ENCODE peak calls at places on chromosomes 11 and 22, in eight cellular contexts. O is transverse colon, L is stomach, F is HCT116, N is IMR-90, G is spleen, B is HepG2, J is tibial nerve. Z is an unnamed sample.

GRCh38 chr11:14636119-14636518 is 7.5 kb upstream of the PDE3B start:
- DNase-seq in B (no peak), N (no peak), L (no peak), F (no peak), J (no peak), G (no peak), O (no peak), Z (no peak)

GRCh38 chr11:926341-926916 is 759 bp downstream of the AP2A2 start:
- DNase-seq in B (no peak), F (peak), J (peak), O (peak), N (peak), L (no peak), G (no peak), Z (no peak)

GRCh38 chr11:124114942-124115781 is at the start of gene VWA5A:
- DNase-seq in O (peak), J (peak), N (peak), L (peak), F (peak), B (peak), G (peak), Z (peak)

GRCh38 chr11:75490221-75491181 is 35.2 kb downstream of the GDPD5 start:
- DNase-seq in B (no peak), L (no peak), F (no peak), J (no peak), O (no peak), G (no peak), N (peak), Z (no peak)

GRCh38 chr11:103541186-103541795 is 432.1 kb downstream of the DYNC2H1 start:
- DNase-seq in O (no peak), L (no peak), G (no peak), J (no peak), F (no peak), N (no peak), B (no peak), Z (no peak)

GRCh38 chr22:31342389-31343125 is 3.6 kb downstream of the PATZ1 start:
- DNase-seq in J (no peak), B (no peak), F (no peak), L (no peak), N (no peak), G (no peak), O (no peak), Z (no peak)

GRCh38 chr22:36352775-36353507 is 34.8 kb downstream of the MYH9 start:
- DNase-seq in G (no peak), B (peak), F (no peak), J (peak), N (peak), O (no peak), L (peak), Z (no peak)

GRCh38 chr11:76589945-76590630 is 80.5 kb downstream of the LRRC32 start:
- DNase-seq in G (no peak), L (no peak), N (no peak), B (no peak), J (no peak), O (no peak), F (no peak), Z (no peak)

GRCh38 chr11:97948793-97949192 is 1072.0 kb upstream of the CNTN5 start:
- DNase-seq in G (no peak), L (no peak), N (no peak), J (no peak), O (no peak), B (no peak), F (no peak), Z (no peak)

GRCh38 chr11:6606471-6607189 is 3.1 kb downstream of the ILK start:
- DNase-seq in F (peak), B (peak), N (peak), G (peak), J (peak), L (peak), O (peak), Z (no peak)

GRCh38 chr11:6607190-6607635 is 3.6 kb downstream of the ILK start:
- DNase-seq in N (no peak), O (no peak), L (no peak), B (no peak), G (no peak), F (no peak), J (no peak), Z (no peak)

GRCh38 chr11:6603287-6604080 is at the start of the genes ILK and RRP8:
- DNase-seq in O (peak), G (peak), J (peak), B (peak), F (peak), N (peak), L (peak), Z (peak)

GRCh38 chr11:6602096-6602940 is 1.1 kb downstream of the RRP8 start:
- DNase-seq in J (peak), G (no peak), N (no peak), L (no peak), F (no peak), B (no peak), O (no peak), Z (no peak)

DNA sequence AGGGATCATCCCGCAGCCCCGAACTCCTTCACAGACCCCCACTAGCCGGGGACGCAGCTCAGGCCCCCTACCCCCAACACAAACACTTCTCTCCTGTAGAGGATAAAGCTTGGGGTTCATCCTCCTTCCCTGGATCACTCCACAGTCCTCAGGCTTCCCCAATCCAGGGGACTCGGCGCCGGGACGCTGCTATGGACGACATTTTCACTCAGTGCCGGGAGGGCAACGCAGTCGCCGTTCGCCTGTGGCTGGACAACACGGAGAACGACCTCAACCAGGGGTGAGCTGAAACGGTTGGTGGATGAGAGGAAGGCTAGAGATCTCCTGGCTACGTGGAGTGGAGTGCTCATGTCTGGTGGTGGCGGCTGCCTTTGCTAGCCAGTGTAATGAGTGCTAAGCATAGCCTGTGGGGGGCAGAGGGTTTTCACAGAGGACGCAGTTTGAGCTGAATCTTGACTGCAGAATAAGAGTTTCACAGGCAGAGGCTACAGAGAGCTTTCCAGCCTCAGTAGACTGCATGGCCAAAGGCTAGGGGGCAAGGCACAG is 580 bp downstream of the ILK start:
- DNase-seq in L (peak), G (peak), N (peak), F (no peak), B (peak), O (peak), J (peak), Z (no peak)
- TF ChIP-seq POLR2A in L (no peak), G (no peak), N (no peak), F (no peak), B (no peak), O (peak), J (no peak), Z (no peak)

GRCh38 chr22:20116376-20116950 is 559 bp downstream of the RANBP1 start:
- DNase-seq in F (no peak), J (no peak), L (no peak), N (no peak), O (no peak), B (no peak), G (peak), Z (peak)

GRCh38 chr22:20115691-20116375 is at the start of gene RANBP1:
- DNase-seq in J (no peak), G (peak), L (no peak), O (no peak), F (no peak), N (no peak), B (no peak), Z (no peak)

GRCh38 chr22:20116951-20117645 is at the start of gene TRMT2A:
- DNase-seq in G (peak), O (peak), B (peak), J (peak), N (peak), L (peak), F (peak), Z (peak)

GRCh38 chr22:20118572-20119020 is 1.6 kb upstream of the TRMT2A start:
- DNase-seq in B (no peak), O (no peak), J (no peak), F (no peak), L (no peak), G (peak), N (no peak), Z (no peak)

DNA sequence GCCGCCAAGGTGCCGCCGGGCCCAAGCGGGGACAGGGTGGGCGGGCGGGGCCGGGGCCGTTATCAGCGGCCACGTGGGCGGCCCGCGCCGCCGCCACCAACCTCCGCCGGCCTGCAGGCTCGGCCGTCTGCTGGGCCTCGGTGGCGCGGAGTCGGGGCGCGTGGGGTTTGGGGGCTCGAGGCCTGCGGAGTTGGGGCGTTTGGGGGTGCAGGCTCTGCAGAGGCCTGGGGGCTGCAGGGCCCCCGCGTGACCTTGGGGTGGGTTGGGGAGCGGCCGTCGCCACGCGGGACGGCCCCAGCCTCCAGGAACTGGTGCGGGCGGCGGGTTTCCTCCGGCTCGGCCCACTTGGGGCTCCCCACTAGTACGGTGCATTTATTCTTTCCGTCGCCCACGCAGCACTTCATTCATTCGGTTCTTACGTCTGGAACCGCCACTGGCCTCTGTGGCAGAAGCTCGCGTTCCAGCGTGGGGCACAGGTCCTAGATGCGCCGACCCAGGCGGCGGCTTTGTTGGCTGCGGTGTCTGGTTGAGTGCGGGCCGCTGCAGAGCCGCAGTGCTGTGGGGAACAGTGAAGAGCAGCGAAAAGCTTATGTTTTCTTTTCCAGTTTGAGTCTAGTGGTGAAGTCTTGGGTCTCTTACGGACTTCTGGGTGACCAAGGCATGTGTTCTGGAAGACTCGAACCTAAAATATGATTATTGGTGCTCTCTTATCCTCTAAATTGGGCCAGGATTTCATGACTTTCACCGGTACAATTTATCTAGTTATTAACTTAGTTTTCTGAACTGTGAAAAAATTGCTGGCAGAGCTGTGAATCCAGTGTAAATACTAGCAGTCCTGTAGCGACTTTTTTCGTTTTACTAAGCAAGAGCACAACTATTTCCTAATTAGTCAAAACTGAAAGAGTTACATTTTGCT is 888 bp upstream of the TRMT2A start:
- DNase-seq in B (no peak), G (peak), F (no peak), L (no peak), J (no peak), N (peak), O (peak), Z (peak)
- TF ChIP-seq POLR2A in B (peak), G (no peak), F (no peak), L (no peak), J (no peak), N (no peak), O (no peak), Z (no peak)

GRCh38 chr11:112786886-112787530 is 174.2 kb upstream of the NCAM1 start:
- DNase-seq in B (no peak), G (no peak), L (no peak), O (no peak), N (no peak), F (no peak), J (no peak), Z (no peak)
- TF ChIP-seq POLR2A in B (no peak), G (no peak), L (no peak), O (no peak), N (no peak), F (no peak), J (no peak), Z (no peak)

GRCh38 chr11:64306876-64307622 is 1.7 kb downstream of the ESRRA start:
- DNase-seq in O (peak), F (no peak), L (peak), N (no peak), G (peak), J (no peak), B (peak), Z (no peak)

GRCh38 chr11:64306563-64306875 is 1.2 kb downstream of the ESRRA start:
- DNase-seq in O (no peak), J (no peak), G (no peak), N (no peak), F (no peak), L (no peak), B (no peak), Z (no peak)

GRCh38 chr11:64304316-64305072 is 830 bp upstream of the ESRRA start:
- DNase-seq in F (peak), B (peak), J (peak), O (peak), G (peak), N (peak), L (peak), Z (peak)

GRCh38 chr11:64305075-64305690 is at the start of gene ESRRA:
- DNase-seq in B (peak), O (peak), G (peak), N (peak), J (peak), L (peak), F (peak), Z (peak)

DNA sequence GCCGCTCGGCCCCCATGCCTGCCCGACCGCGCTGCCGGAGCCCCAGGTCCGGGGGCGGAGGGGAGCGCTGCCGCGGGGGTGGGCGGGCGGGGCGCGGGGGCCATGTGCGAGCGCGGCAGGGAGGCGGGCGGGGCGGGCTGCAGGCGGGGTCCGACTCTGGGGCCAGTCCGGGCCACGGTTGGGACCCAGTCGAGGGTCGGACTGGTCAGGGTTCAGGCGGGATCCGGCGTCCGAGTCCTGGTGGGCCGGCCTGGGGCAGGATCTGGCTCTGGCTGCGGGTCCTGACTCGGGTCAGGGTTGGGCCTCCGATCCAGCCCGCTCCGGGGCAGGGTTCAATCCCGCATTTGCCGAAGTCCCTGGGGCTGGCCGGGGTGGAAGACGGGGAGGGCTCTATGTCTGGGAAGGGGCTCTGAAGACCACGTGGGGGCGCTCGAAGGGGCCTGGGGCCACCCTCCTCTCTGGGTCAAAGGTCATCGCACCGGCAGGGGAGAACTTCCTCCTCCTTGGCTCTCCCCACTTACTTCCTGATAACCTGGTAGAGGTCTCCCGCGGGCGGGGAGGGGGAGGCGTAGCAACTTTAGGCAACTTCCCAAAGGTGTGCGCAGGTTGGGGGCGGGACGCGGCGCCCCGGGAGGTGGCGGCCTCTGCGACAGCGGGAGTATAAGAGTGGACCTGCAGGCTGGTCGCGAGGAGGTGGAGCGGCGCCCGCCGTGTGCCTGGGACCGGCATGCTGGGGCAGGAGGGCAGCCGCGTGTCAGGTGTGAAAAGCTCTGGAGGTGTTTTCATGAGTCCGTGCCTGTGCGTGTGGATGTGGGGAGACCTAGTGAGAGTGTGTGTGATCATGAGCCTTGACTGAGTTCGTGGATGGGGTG is 603 bp downstream of the ESRRA start:
- DNase-seq in J (peak), B (peak), F (peak), O (peak), N (peak), G (peak), L (peak), Z (no peak)
- TF ChIP-seq POLR2A in J (no peak), B (peak), F (peak), O (peak), N (no peak), G (no peak), L (no peak), Z (peak)

DNA sequence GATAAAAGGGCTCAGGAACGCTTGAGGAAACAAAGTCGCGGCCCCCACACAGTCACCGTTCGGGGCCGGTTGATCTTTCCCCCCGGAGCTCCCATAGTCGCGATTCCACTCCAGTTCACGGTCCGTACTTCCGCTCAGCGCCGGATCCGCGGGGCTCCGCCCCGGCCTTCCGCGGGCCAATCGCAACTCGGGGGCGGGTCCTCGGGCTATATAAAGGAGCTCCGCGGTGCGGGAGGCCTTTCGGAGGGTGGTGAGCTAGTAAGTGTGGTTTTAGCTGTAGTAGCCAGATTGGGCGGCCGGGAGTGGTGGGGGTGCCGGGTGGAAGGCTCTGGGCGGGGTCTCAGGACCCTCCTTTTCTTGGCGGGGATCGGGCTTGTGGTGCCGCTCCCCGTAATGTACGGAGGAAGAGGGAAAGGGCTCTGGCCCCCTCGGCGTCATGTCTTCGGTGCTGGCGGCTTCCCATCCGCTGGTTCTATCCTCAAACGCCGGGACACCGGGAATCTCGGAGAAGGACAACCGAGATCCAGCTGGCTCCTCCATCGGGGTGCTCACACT is at the start of the genes C11orf98 and CSKMT:
- DNase-seq in L (peak), N (peak), B (peak), G (peak), F (peak), O (peak), J (peak), Z (peak)
- TF ChIP-seq POLR2A in L (no peak), N (peak), B (peak), G (peak), F (peak), O (peak), J (peak), Z (peak)

GRCh38 chr11:72238040-72238450 is 5.9 kb downstream of the PHOX2A start:
- DNase-seq in G (peak), L (peak), N (peak), O (peak), F (peak), J (no peak), B (peak), Z (peak)

GRCh38 chr11:72239296-72239848 is 4.6 kb downstream of the PHOX2A start:
- DNase-seq in F (no peak), B (no peak), G (peak), L (no peak), O (peak), N (peak), J (no peak), Z (no peak)

GRCh38 chr11:72237112-72237931 is 6.7 kb downstream of the PHOX2A start:
- DNase-seq in J (no peak), O (no peak), B (no peak), L (no peak), F (no peak), G (peak), N (no peak), Z (no peak)

GRCh38 chr11:72239849-72240460 is 4.0 kb downstream of the PHOX2A start:
- DNase-seq in G (peak), O (peak), J (no peak), L (peak), N (no peak), F (no peak), B (no peak), Z (no peak)

GRCh38 chr11:72238492-72239295 is 5.3 kb downstream of the PHOX2A start:
- DNase-seq in G (peak), J (no peak), O (no peak), F (no peak), N (no peak), L (no peak), B (no peak), Z (no peak)
- TF ChIP-seq POLR2A in G (no peak), J (no peak), O (no peak), F (no peak), N (no peak), L (no peak), B (no peak), Z (no peak)

GRCh38 chr11:3057069-3057963 is at the start of gene CARS1:
- DNase-seq in O (peak), F (peak), L (peak), J (peak), B (peak), N (peak), G (peak), Z (peak)
- TF ChIP-seq POLR2A in O (peak), F (peak), L (no peak), J (no peak), B (no peak), N (peak), G (peak), Z (peak)

GRCh38 chr11:69310351-69310750 is 16.4 kb downstream of the MYEOV start:
- DNase-seq in J (no peak), B (no peak), L (no peak), G (no peak), O (no peak), F (no peak), N (no peak), Z (no peak)

GRCh38 chr11:69311767-69312385 is 17.9 kb downstream of the MYEOV start:
- DNase-seq in J (no peak), N (no peak), B (no peak), G (peak), O (no peak), L (no peak), F (no peak), Z (no peak)

GRCh38 chr11:69312418-69313399 is 18.8 kb downstream of the MYEOV start:
- DNase-seq in O (no peak), G (no peak), F (no peak), L (no peak), J (no peak), N (no peak), B (no peak), Z (no peak)

GRCh38 chr11:69309800-69310280 is 15.9 kb downstream of the MYEOV start:
- DNase-seq in F (no peak), J (no peak), N (peak), O (no peak), L (no peak), B (no peak), G (no peak), Z (no peak)

GRCh38 chr11:69310934-69311766 is 17.2 kb downstream of the MYEOV start:
- DNase-seq in F (no peak), B (no peak), N (no peak), O (no peak), G (no peak), J (no peak), L (no peak), Z (no peak)
- TF ChIP-seq POLR2A in F (no peak), B (no peak), N (no peak), O (no peak), G (no peak), J (no peak), L (no peak), Z (no peak)

GRCh38 chr22:50250249-50250554 is 863 bp downstream of the HDAC10 start:
- DNase-seq in F (no peak), O (no peak), N (no peak), G (no peak), L (no peak), J (no peak), B (no peak), Z (no peak)
- TF ChIP-seq POLR2A in F (no peak), O (no peak), N (peak), G (no peak), L (no peak), J (no peak), B (peak), Z (no peak)

GRCh38 chr11:57515332-57516060 is at the start of gene SLC43A1:
- DNase-seq in F (no peak), B (peak), O (peak), G (peak), J (peak), L (peak), N (peak), Z (no peak)
- TF ChIP-seq POLR2A in F (peak), B (no peak), O (no peak), G (no peak), J (no peak), L (no peak), N (no peak), Z (no peak)

Z was measured in GM12891.